ENCODE peak calls at places on chromosome 1, in nine cellular contexts. U is AG04450, H is esophagus squamous epithelium, A is transverse colon, G is neural progenitor cell, Y is fibroblast of lung, R is GM23338, B is IMR-90, L is body of pancreas. M is an unnamed sample.

GRCh38 chr1:234962340-234962989 is 166.2 kb downstream of the TOMM20 start:
- DNase-seq in R (no peak), Y (peak), A (no peak), U (peak), B (peak), G (no peak), H (no peak), L (no peak), M (no peak)

GRCh38 chr1:190597361-190597760 is 119.7 kb upstream of the BRINP3 start:
- DNase-seq in U (no peak), B (no peak), H (no peak), G (no peak), L (no peak), Y (no peak), R (no peak), A (no peak), M (no peak)

GRCh38 chr1:91148641-91149069 is 126.8 kb upstream of the ZNF644 start:
- DNase-seq in H (no peak), Y (peak), U (no peak), A (peak), B (no peak), G (no peak), L (no peak), R (peak), M (no peak)

GRCh38 chr1:150760003-150760402 is 5.6 kb downstream of the CTSS start:
- DNase-seq in R (no peak), Y (no peak), H (no peak), A (no peak), G (no peak), L (no peak), B (no peak), U (no peak), M (no peak)

GRCh38 chr1:109932679-109933078 is 22.0 kb downstream of the CSF1 start:
- DNase-seq in G (no peak), R (no peak), B (no peak), H (no peak), Y (no peak), A (no peak), L (no peak), U (no peak), M (no peak)

GRCh38 chr1:113677250-113678158 is 81.8 kb downstream of the PHTF1 start:
- DNase-seq in U (peak), L (peak), Y (peak), R (peak), G (peak), H (no peak), A (no peak), B (peak), M (no peak)

GRCh38 chr1:177329871-177330270 is 159.1 kb downstream of the BRINP2 start:
- DNase-seq in L (no peak), U (no peak), B (no peak), G (no peak), A (no peak), Y (no peak), H (no peak), R (no peak), M (no peak)

GRCh38 chr1:25614466-25615171 is 2.0 kb upstream of the MAN1C1 start:
- DNase-seq in B (no peak), H (no peak), G (no peak), L (no peak), U (no peak), A (no peak), R (no peak), Y (no peak), M (no peak)

GRCh38 chr1:227891955-227892871 is 55.5 kb downstream of the WNT9A start:
- DNase-seq in U (no peak), R (peak), Y (no peak), A (peak), G (peak), B (no peak), L (no peak), H (no peak), M (no peak)

GRCh38 chr1:66271904-66272254 is 262.1 kb upstream of the SGIP1 start:
- DNase-seq in G (no peak), L (no peak), U (peak), R (no peak), B (peak), A (peak), Y (peak), H (no peak), M (no peak)

GRCh38 chr1:113109908-113110554 is 37.0 kb downstream of the LRIG2 start:
- DNase-seq in U (peak), A (no peak), H (no peak), L (no peak), G (no peak), B (peak), Y (peak), R (no peak), M (no peak)

GRCh38 chr1:205994342-205994741 is 8.9 kb downstream of the RAB7B start:
- DNase-seq in G (peak), L (no peak), R (no peak), Y (no peak), H (no peak), U (no peak), B (no peak), A (no peak), M (no peak)

GRCh38 chr1:38745476-38746410 is 113.8 kb downstream of the RRAGC start:
- DNase-seq in L (no peak), U (no peak), A (no peak), R (no peak), G (no peak), H (no peak), Y (no peak), B (no peak), M (no peak)

GRCh38 chr1:152397474-152397873 is 16.6 kb downstream of the CRNN start:
- DNase-seq in A (no peak), G (no peak), L (no peak), Y (no peak), U (no peak), H (no peak), B (no peak), R (peak), M (no peak)

GRCh38 chr1:18693256-18694098 is 62.8 kb downstream of the PAX7 start:
- DNase-seq in U (no peak), G (peak), Y (no peak), L (no peak), R (peak), H (no peak), B (no peak), A (no peak), M (no peak)

GRCh38 chr1:236083650-236084385 is 18.9 kb upstream of the NID1 start:
- DNase-seq in A (no peak), Y (peak), G (no peak), R (no peak), B (peak), H (no peak), L (no peak), U (no peak), M (no peak)

GRCh38 chr1:2974701-2975301 is 46.5 kb upstream of the ACTRT2 start:
- DNase-seq in G (no peak), H (no peak), B (no peak), A (no peak), Y (no peak), L (no peak), R (no peak), U (no peak), M (no peak)

GRCh38 chr1:55055951-55056631 is 16.7 kb downstream of the PCSK9 start:
- DNase-seq in L (no peak), Y (no peak), A (no peak), G (no peak), R (no peak), H (no peak), B (no peak), U (no peak), M (no peak)

GRCh38 chr1:29753244-29753643 is 516.9 kb downstream of the PTPRU start:
- DNase-seq in B (no peak), A (no peak), Y (no peak), L (no peak), R (no peak), H (no peak), U (no peak), G (no peak), M (no peak)

GRCh38 chr1:24605534-24606295 is 37.4 kb upstream of the SRRM1 start:
- DNase-seq in Y (no peak), L (no peak), R (no peak), H (no peak), U (no peak), G (no peak), B (no peak), A (no peak), M (no peak)

GRCh38 chr1:214280386-214281029 is 451 bp upstream of the SMYD2 start:
- DNase-seq in B (peak), L (peak), A (peak), G (peak), H (no peak), Y (peak), U (no peak), R (peak), M (no peak)

GRCh38 chr1:214281030-214281901 is at the start of gene SMYD2:
- DNase-seq in A (peak), L (peak), B (peak), R (peak), Y (peak), H (no peak), G (peak), U (no peak), M (peak)

GRCh38 chr1:214285622-214286440 is 4.9 kb downstream of the SMYD2 start:
- DNase-seq in U (no peak), B (no peak), H (no peak), A (no peak), L (no peak), Y (no peak), G (no peak), R (no peak), M (no peak)

GRCh38 chr1:214282696-214283225 is 1.8 kb downstream of the SMYD2 start:
- DNase-seq in B (no peak), U (no peak), Y (no peak), L (no peak), A (no peak), G (no peak), H (no peak), R (no peak), M (no peak)

DNA sequence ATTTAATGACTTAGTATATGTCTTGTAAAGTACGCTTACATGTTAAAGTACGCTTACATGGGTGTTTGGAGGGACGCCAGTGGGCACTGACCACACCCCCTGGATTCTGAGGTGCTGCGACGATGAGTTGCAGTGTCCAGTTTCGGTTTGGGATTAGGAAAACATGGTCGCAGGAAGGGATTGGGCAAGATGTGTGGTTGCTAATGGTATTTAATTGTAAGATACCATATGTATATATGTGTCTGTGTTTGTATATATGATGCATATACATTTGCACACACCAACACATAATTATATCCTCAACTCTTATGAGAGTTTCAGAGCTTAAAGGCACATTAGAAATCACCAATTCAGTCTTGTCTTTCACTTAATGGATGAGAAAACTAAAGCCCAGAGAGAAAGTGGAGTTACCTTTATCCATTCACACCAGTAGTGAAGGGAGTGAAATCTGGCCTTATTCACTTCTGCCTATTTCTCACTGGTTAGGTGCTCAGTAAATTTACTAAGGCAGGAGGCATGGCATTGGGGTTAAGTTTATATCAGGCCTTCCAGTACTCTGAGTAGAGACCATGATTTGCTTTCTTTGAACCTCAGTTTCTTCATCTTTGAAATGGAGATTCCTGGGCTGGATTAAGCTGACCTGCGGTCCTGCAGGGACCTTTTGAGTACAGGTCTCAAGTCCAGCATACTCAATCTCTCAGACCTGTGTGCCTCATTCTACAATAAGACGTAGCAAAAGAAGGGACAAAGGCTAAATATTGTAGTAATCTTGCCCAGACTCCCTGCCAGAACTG is 1.1 kb downstream of the SMYD2 start:
- DNase-seq in A (peak), B (peak), R (no peak), U (peak), G (peak), L (peak), Y (peak), H (no peak), M (no peak)
- H3K27ac ChIP-seq in A (peak), B (peak), R (no peak), U (peak), G (no peak), L (peak), Y (peak), H (peak), M (no peak)

GRCh38 chr1:79785964-79786363 is 779.4 kb upstream of the ADGRL4 start:
- DNase-seq in L (no peak), B (no peak), H (no peak), G (no peak), R (no peak), A (no peak), U (no peak), Y (no peak), M (no peak)

GRCh38 chr1:79791488-79792211 is 785.1 kb upstream of the ADGRL4 start:
- DNase-seq in G (no peak), B (no peak), Y (no peak), R (no peak), A (no peak), U (no peak), L (no peak), H (no peak), M (no peak)

GRCh38 chr1:79790950-79791349 is 784.4 kb upstream of the ADGRL4 start:
- DNase-seq in G (no peak), A (no peak), L (no peak), H (no peak), Y (peak), R (no peak), U (no peak), B (peak), M (no peak)

GRCh38 chr1:79792212-79792575 is 785.7 kb upstream of the ADGRL4 start:
- DNase-seq in B (peak), Y (peak), L (no peak), G (no peak), U (peak), A (no peak), H (no peak), R (no peak), M (no peak)

DNA sequence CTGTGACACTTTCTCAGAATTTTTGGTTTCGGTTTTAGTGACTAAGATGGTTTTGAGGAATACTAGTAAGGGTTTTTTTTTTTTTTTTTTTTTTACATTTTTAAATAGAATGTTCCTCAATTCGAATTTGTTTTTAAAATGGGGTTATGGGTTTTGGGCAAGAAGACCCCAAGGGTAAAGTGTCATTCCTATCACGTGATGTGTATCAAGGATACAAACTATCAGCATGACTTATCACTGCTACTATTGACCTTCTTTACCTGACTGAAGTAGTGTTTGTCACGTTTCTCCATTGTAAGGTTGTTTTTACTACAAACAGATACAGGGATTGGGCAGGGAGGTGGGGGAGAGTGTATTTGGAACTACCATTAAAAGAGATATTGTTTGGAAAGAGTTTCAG is 781.1 kb upstream of the ADGRL4 start:
- DNase-seq in B (no peak), R (no peak), G (no peak), Y (no peak), H (no peak), A (no peak), L (no peak), U (no peak), M (no peak)
- TF ChIP-seq CTCF in B (no peak), R (no peak), G (no peak), Y (no peak), H (no peak), A (no peak), L (no peak), U (no peak), M (no peak)

GRCh38 chr1:83033682-83034081 is 965.2 kb downstream of the TTLL7 start:
- DNase-seq in L (no peak), R (no peak), H (no peak), A (no peak), B (no peak), U (no peak), Y (peak), G (no peak), M (no peak)
- H3K27ac ChIP-seq in L (no peak), R (no peak), H (no peak), A (no peak), B (no peak), U (no peak), Y (no peak), G (no peak), M (no peak)

GRCh38 chr1:84883286-84883685 is 9.7 kb downstream of the LPAR3 start:
- DNase-seq in U (peak), L (no peak), H (no peak), R (no peak), G (no peak), Y (no peak), B (peak), A (no peak), M (no peak)

GRCh38 chr1:84885469-84885868 is 7.5 kb downstream of the LPAR3 start:
- DNase-seq in R (no peak), A (no peak), U (no peak), H (no peak), L (no peak), Y (no peak), B (no peak), G (no peak), M (no peak)

GRCh38 chr1:84888753-84889152 is 4.3 kb downstream of the LPAR3 start:
- DNase-seq in L (no peak), G (no peak), A (peak), B (no peak), R (no peak), Y (no peak), U (no peak), H (no peak), M (peak)

GRCh38 chr1:84887261-84887934 is 5.6 kb downstream of the LPAR3 start:
- DNase-seq in L (no peak), R (no peak), Y (peak), G (no peak), A (no peak), H (no peak), U (peak), B (peak), M (no peak)

DNA sequence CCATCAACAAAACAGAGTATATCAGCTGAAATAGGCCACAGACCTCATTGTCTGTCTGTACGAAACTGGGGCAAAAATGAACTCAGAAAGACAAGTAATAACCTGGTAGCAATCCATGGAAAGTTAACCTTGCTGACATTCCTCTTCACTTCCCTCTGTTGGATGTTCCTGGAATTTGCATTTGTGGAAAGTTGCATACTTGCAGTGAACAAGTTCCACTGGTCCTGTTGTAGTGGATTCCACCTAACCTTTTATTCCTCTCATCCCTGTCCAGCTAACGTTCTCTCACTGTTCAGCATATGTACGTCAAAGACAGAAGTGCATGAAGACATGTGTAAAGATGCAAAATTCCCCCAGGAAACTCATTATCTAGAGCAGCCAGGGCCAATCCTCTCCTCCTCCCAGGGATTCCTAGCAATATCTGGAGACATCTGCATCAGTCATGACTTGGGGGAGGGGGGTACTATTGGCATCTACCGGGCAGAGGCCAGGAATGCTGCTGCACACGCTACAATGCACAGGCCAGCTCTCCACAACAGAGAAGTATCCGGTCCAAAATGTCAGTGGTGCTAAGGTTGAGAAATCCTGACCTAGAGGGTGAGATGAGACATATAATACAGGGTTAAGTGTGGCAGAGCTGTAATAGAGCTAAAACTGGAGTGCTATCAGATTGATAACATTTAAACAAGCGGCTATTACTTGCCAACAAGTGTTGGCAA is 8.2 kb downstream of the LPAR3 start:
- DNase-seq in H (no peak), R (no peak), B (no peak), G (no peak), U (no peak), L (no peak), A (no peak), Y (peak), M (no peak)
- TF ChIP-seq CTCF in H (no peak), R (no peak), B (no peak), G (no peak), U (peak), L (no peak), A (no peak), Y (no peak), M (no peak)

DNA sequence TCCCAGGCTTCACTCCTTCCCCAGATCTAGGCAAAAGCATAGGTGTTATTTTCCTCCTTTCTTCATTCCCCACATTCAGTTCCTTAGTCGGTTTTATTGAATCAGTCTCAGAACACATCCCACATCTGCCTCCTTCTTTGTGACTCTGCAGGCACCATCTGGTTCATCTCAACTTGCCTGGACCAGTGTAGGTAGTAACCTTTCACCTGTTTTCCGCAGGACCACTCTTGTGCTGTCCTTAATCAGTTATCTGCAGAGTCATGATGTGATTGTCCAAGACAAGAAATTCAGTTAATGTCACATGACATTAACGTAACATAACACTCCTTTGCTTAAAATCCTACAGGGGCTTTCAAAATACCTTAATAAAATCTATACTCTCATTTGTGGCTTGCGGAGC is 174.6 kb downstream of the CHRM3 start:
- DNase-seq in L (no peak), G (no peak), U (no peak), A (no peak), Y (no peak), B (no peak), R (no peak), H (no peak), M (no peak)
- H3K27ac ChIP-seq in L (no peak), G (no peak), U (no peak), A (no peak), Y (no peak), B (no peak), R (no peak), H (no peak), M (no peak)

GRCh38 chr1:208242829-208243521 is 1.2 kb downstream of the PLXNA2 start:
- DNase-seq in R (peak), A (peak), L (no peak), Y (peak), U (no peak), G (peak), B (no peak), H (no peak), M (no peak)

GRCh38 chr1:208244584-208244916 is 366 bp upstream of the PLXNA2 start:
- DNase-seq in A (no peak), G (no peak), H (no peak), Y (no peak), B (no peak), R (no peak), U (no peak), L (no peak), M (no peak)

GRCh38 chr1:208243522-208243850 is 698 bp downstream of the PLXNA2 start:
- DNase-seq in B (no peak), R (peak), L (no peak), U (no peak), G (peak), A (no peak), Y (no peak), H (no peak), M (peak)

GRCh38 chr1:208245185-208245705 is 1.1 kb upstream of the PLXNA2 start:
- DNase-seq in Y (peak), U (peak), R (peak), H (peak), G (peak), A (peak), B (peak), L (peak), M (peak)

GRCh38 chr1:208243851-208244583 is at the start of gene PLXNA2:
- DNase-seq in G (peak), L (peak), R (peak), A (peak), B (peak), H (peak), Y (peak), U (no peak), M (peak)
- TF ChIP-seq CTCF in G (no peak), L (no peak), R (no peak), A (no peak), B (no peak), H (no peak), Y (no peak), U (no peak), M (no peak)

GRCh38 chr1:40315795-40316594 is 1.1 kb downstream of the COL9A2 start:
- DNase-seq in A (peak), L (peak), U (no peak), Y (no peak), B (no peak), R (peak), H (no peak), G (peak), M (no peak)
- H3K27ac ChIP-seq in A (no peak), L (no peak), U (no peak), Y (no peak), B (no peak), R (no peak), H (peak), G (no peak), M (no peak)

M was measured in CD4-positive, alpha-beta T cell.